ENCODE peak calls at places on chromosomes 12 and 14, in four cellular contexts. P is fibroblast of lung; L is CD8-positive, alpha-beta memory T cell; U is heart right ventricle. V is an unnamed sample.

GRCh38 chr14:89699076-89699475 is 255.5 kb downstream of the EFCAB11 start:
- DNase-seq in P (no peak), L (no peak), U (no peak), V (no peak)

GRCh38 chr14:20454359-20454644 is 310 bp downstream of the OSGEP start:
- DNase-seq in P (peak), L (peak), U (no peak), V (peak)

GRCh38 chr14:82689948-82690347 is 1156.3 kb upstream of the SEL1L start:
- DNase-seq in P (no peak), L (no peak), U (no peak), V (no peak)

GRCh38 chr14:67856806-67857205 is 37.2 kb downstream of the RAD51B start:
- DNase-seq in P (peak), L (no peak), U (no peak), V (no peak)

GRCh38 chr12:27552886-27553560 is 29.0 kb downstream of the PPFIBP1 start:
- DNase-seq in P (peak), L (no peak), U (no peak), V (no peak)

GRCh38 chr12:82242729-82243128 is 115.5 kb downstream of the CCDC59 start:
- DNase-seq in P (no peak), L (no peak), U (no peak), V (no peak)

GRCh38 chr14:26855051-26855753 is 257.4 kb upstream of the NOVA1 start:
- DNase-seq in P (peak), L (no peak), U (no peak), V (no peak)

GRCh38 chr12:57604454-57605307 is at the start of gene DTX3:
- DNase-seq in P (peak), L (no peak), U (peak), V (peak)

GRCh38 chr12:47249082-47249481 is 169.3 kb upstream of the AMIGO2 start:
- DNase-seq in P (no peak), L (no peak), U (no peak), V (no peak)

GRCh38 chr12:112473056-112473455 is 54.3 kb downstream of the PTPN11 start:
- DNase-seq in P (no peak), L (no peak), U (no peak), V (no peak)

GRCh38 chr14:32028599-32028998 is 48.5 kb upstream of the ARHGAP5 start:
- DNase-seq in P (peak), L (no peak), U (no peak), V (no peak)

GRCh38 chr12:132414634-132415340 is 75.2 kb upstream of the FBRSL1 start:
- DNase-seq in P (peak), L (peak), U (peak), V (peak)

GRCh38 chr12:31460024-31460423 is 130.9 kb downstream of the DENND5B start:
- DNase-seq in P (no peak), L (no peak), U (no peak), V (no peak)

GRCh38 chr12:103401421-103401820 is 94.3 kb downstream of the C12orf42 start:
- DNase-seq in P (no peak), L (no peak), U (no peak), V (no peak)

GRCh38 chr12:92596388-92596787 is 106.4 kb upstream of the PLEKHG7 start:
- DNase-seq in P (peak), L (no peak), U (no peak), V (no peak)

GRCh38 chr12:76820888-76821482 is 57.1 kb downstream of the ZDHHC17 start:
- DNase-seq in P (peak), L (no peak), U (no peak), V (no peak)

GRCh38 chr14:99604766-99605298 is 825 bp upstream of the CCDC85C start:
- DNase-seq in P (peak), L (no peak), U (peak), V (peak)

GRCh38 chr12:124916370-124917134 is 2.1 kb upstream of the UBC start:
- DNase-seq in P (peak), L (no peak), U (no peak), V (peak)

GRCh38 chr12:25771062-25771461 is 187.4 kb upstream of the RASSF8 start:
- DNase-seq in P (peak), L (no peak), U (no peak), V (no peak)

GRCh38 chr14:55877942-55878341 is 240.3 kb upstream of the PELI2 start:
- DNase-seq in P (peak), L (no peak), U (no peak), V (no peak)

GRCh38 chr14:72666610-72667009 is 227.3 kb downstream of the DPF3 start:
- DNase-seq in P (peak), L (no peak), U (no peak), V (no peak)

GRCh38 chr14:81301371-81301770 is 80.6 kb upstream of the GTF2A1 start:
- DNase-seq in P (no peak), L (no peak), U (no peak), V (no peak)

GRCh38 chr14:55092326-55092725 is 36.7 kb upstream of the LGALS3 start:
- DNase-seq in P (no peak), L (no peak), U (no peak), V (no peak)

GRCh38 chr12:131764738-131765137 is 53.8 kb downstream of the SFSWAP start:
- DNase-seq in P (peak), L (no peak), U (no peak), V (no peak)

GRCh38 chr14:57122129-57122528 is 146.6 kb downstream of the EXOC5 start:
- DNase-seq in P (no peak), L (no peak), U (no peak), V (no peak)

GRCh38 chr14:26963696-26964095 is 365.9 kb upstream of the NOVA1 start:
- DNase-seq in P (peak), L (no peak), U (no peak), V (no peak)

GRCh38 chr12:97308576-97309198 is 153.9 kb upstream of the RMST start:
- DNase-seq in P (peak), L (no peak), U (no peak), V (no peak)

GRCh38 chr12:111598637-111599458 is at the start of gene ATXN2:
- DNase-seq in P (no peak), L (peak), U (peak), V (peak)

GRCh38 chr12:112906712-112907414 is at the start of gene OAS1:
- DNase-seq in P (peak), L (no peak), U (no peak), V (no peak)

GRCh38 chr12:23949212-23950010 is at the start of gene SOX5:
- DNase-seq in P (peak), L (no peak), U (peak), V (no peak)

GRCh38 chr12:78229491-78230209 is 399.0 kb downstream of the NAV3 start:
- DNase-seq in P (peak), L (no peak), U (no peak), V (no peak)

GRCh38 chr14:73662439-73663056 is 17.8 kb downstream of the DNAL1 start:
- DNase-seq in P (peak), L (no peak), U (no peak), V (no peak)

GRCh38 chr14:53652068-53652467 is 304.6 kb downstream of the BMP4 start:
- DNase-seq in P (no peak), L (no peak), U (no peak), V (no peak)

GRCh38 chr14:78358631-78359030 is 188.5 kb downstream of the NRXN3 start:
- DNase-seq in P (peak), L (no peak), U (no peak), V (no peak)

GRCh38 chr12:75672212-75672611 is 160.8 kb upstream of the KRR1 start:
- DNase-seq in P (peak), L (no peak), U (no peak), V (no peak)

GRCh38 chr14:70239802-70240201 is 51.1 kb upstream of the SLC8A3 start:
- DNase-seq in P (no peak), L (no peak), U (no peak), V (no peak)

GRCh38 chr14:104957146-104958113 is 20.7 kb downstream of the AHNAK2 start:
- DNase-seq in P (no peak), L (no peak), U (no peak), V (no peak)

GRCh38 chr14:93008381-93008780 is 85.4 kb downstream of the CHGA start:
- DNase-seq in P (peak), L (no peak), U (peak), V (no peak)

GRCh38 chr12:106317406-106318082 is 15.0 kb downstream of the TCP11L2 start:
- DNase-seq in P (no peak), L (no peak), U (no peak), V (no peak)

GRCh38 chr12:104586325-104587048 is 129.7 kb downstream of the CHST11 start:
- DNase-seq in P (no peak), L (no peak), U (no peak), V (no peak)

GRCh38 chr12:104588048-104588942 is 131.5 kb downstream of the CHST11 start:
- DNase-seq in P (peak), L (no peak), U (no peak), V (no peak)

GRCh38 chr12:104582739-104583138 is 126.0 kb downstream of the CHST11 start:
- DNase-seq in P (no peak), L (no peak), U (no peak), V (no peak)

GRCh38 chr12:104583311-104583710 is 126.6 kb downstream of the CHST11 start:
- DNase-seq in P (no peak), L (no peak), U (no peak), V (no peak)

GRCh38 chr12:104585448-104586055 is 128.8 kb downstream of the CHST11 start:
- DNase-seq in P (no peak), L (no peak), U (no peak), V (no peak)
- H3K27ac ChIP-seq in P (no peak), L (no peak), U (no peak), V (no peak)

DNA sequence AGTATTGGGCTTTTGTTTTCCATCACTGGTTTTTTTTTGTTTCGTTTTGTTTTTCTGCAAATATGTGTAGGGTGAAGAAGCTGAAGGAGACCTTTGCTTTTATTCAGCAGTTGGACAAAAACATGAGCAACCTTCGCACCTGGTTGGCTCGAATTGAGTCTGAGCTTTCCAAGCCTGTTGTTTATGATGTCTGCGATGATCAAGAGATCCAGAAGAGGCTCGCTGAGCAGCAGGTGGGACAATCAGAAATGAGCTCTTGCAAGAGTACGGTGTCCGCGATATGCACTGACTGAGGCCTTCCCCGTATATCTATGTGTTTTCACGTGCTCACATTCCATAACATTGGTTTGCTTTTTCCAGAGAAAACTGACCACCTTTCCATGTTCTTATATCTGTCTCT is 91.4 kb downstream of the ESR2 start:
- DNase-seq in P (no peak), L (no peak), U (no peak), V (no peak)
- H3K27ac ChIP-seq in P (no peak), L (no peak), U (no peak), V (no peak)

GRCh38 chr14:76330411-76331327 is 45.3 kb upstream of the ESRRB start:
- DNase-seq in P (no peak), L (no peak), U (no peak), V (no peak)

GRCh38 chr14:76329150-76329881 is 46.6 kb upstream of the ESRRB start:
- DNase-seq in P (no peak), L (no peak), U (no peak), V (no peak)

GRCh38 chr14:76329951-76330350 is 46.0 kb upstream of the ESRRB start:
- DNase-seq in P (no peak), L (no peak), U (no peak), V (no peak)

GRCh38 chr14:76326918-76327689 is 48.8 kb upstream of the ESRRB start:
- DNase-seq in P (no peak), L (no peak), U (no peak), V (no peak)

DNA sequence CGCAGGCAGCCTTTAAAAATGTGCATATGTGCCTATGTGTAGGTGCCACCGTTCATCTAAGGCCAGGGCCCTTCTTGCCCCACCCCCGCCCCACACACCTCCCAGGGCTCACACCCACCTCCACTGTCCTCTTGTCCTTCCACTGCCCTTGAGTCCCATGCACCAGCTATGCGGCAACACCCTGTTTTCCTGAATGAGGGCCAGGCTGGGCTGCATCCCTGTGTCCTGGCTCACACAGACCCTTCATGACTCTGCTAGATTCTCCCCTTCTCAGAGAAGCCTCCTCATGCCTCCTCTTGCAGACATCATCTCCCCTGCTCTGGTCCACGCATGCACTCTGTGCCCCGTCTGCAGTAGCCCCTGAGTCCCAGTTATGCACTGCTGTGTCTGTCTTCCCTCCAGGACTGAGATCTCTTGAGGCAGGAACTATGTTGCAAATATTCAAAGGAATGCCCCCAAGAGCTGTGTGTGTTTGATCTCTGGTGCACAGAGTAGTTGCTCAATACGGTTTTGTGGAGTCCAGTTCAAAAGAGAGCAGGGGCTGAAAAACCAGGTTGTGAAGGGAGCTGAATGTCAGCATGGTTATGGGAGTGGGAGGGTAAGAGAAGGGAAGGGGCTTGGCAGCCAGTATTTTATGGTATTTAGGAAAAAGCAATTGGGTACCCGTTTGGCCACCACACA is 47.3 kb upstream of the ESRRB start:
- DNase-seq in P (no peak), L (no peak), U (no peak), V (no peak)
- H3K27ac ChIP-seq in P (no peak), L (no peak), U (no peak), V (no peak)

DNA sequence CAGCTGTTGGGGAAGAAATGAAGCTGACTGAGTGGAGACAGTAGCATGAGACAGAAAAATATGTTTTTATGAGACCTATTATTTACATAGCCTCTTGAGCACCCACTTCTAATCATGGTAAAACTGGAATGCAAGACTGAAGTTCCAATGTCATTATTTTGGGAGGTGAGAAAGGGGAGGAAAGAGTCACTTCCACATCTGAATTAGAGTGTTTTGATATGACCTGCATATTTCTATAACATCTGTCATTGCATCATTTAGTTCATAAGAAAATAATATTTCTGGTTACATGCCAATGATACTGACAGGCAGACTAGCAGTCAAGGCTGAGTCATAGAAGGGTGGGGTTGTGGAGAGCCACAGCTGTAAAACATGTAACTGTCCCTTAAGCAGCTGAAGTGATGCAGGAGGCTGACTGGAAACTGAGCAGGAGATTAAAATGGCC is 26.7 kb downstream of the NTN4 start:
- DNase-seq in P (peak), L (no peak), U (no peak), V (no peak)
- H3K27ac ChIP-seq in P (no peak), L (no peak), U (no peak), V (no peak)

GRCh38 chr12:104747956-104748355 is 210.1 kb downstream of the SLC41A2 start:
- DNase-seq in P (no peak), L (no peak), U (no peak), V (no peak)
- H3K27ac ChIP-seq in P (no peak), L (no peak), U (no peak), V (no peak)